ENCODE peak calls at places on chromosomes 7 and 10, in four cellular contexts. J, U, Q and L are unnamed samples.

GRCh38 chr7:155846156-155846555 is 33.9 kb upstream of the SHH start:
- DNase-seq in J (no peak), U (no peak), Q (no peak), L (no peak)

GRCh38 chr10:34978080-34978479 is 112.1 kb downstream of the CUL2 start:
- DNase-seq in J (no peak), U (no peak), Q (no peak), L (no peak)

GRCh38 chr7:14236834-14237233 is 247.4 kb upstream of the ETV1 start:
- DNase-seq in J (no peak), U (no peak), Q (no peak), L (no peak)

GRCh38 chr7:1664711-1665591 is 5.1 kb upstream of the ELFN1 start:
- DNase-seq in J (peak; percentile 66), U (peak; percentile 67), Q (peak; percentile 24), L (peak; percentile 32)

GRCh38 chr7:159078911-159079270 is 65.8 kb downstream of the VIPR2 start:
- DNase-seq in J (no peak), U (peak; percentile 27), Q (no peak), L (no peak)

GRCh38 chr7:159093351-159093971 is 51.2 kb downstream of the VIPR2 start:
- DNase-seq in J (no peak), U (no peak), Q (no peak), L (no peak)

GRCh38 chr10:114261116-114261515 is 22.1 kb downstream of the VWA2 start:
- DNase-seq in J (peak; percentile 70), U (no peak), Q (no peak), L (no peak)

GRCh38 chr7:132755538-132756481 is 179.5 kb upstream of the PLXNA4 start:
- DNase-seq in J (peak; percentile 48), U (no peak), Q (no peak), L (no peak)

GRCh38 chr10:17219024-17219423 is 9.0 kb upstream of the VIM start:
- DNase-seq in J (peak; percentile 30), U (no peak), Q (no peak), L (no peak)

GRCh38 chr10:105328441-105328840 is 687.4 kb downstream of the SORCS3 start:
- DNase-seq in J (no peak), U (no peak), Q (no peak), L (no peak)

GRCh38 chr7:123624527-123625183 is 23.0 kb downstream of the ASB15 start:
- DNase-seq in J (peak; percentile 23), U (peak; percentile 68), Q (peak; percentile 21), L (peak; percentile 39)

GRCh38 chr7:158017226-158018060 is 570.2 kb downstream of the PTPRN2 start:
- DNase-seq in J (no peak), U (no peak), Q (no peak), L (no peak)

GRCh38 chr10:99536400-99537254 is 3.9 kb downstream of the NKX2-3 start:
- DNase-seq in J (no peak), U (no peak), Q (no peak), L (no peak)

GRCh38 chr10:20909801-20910200 is 12.7 kb upstream of the NEBL start:
- DNase-seq in J (no peak), U (no peak), Q (no peak), L (no peak)

GRCh38 chr10:100148353-100149211 is 37.2 kb downstream of the ERLIN1 start:
- DNase-seq in J (no peak), U (no peak), Q (no peak), L (no peak)

GRCh38 chr10:76091821-76092394 is 660.5 kb downstream of the LRMDA start:
- DNase-seq in J (no peak), U (no peak), Q (no peak), L (no peak)

GRCh38 chr7:111535142-111535541 is 27.1 kb downstream of the IMMP2L start:
- DNase-seq in J (no peak), U (no peak), Q (no peak), L (no peak)

GRCh38 chr10:48634984-48635557 is 30.2 kb upstream of the ARHGAP22 start:
- DNase-seq in J (no peak), U (no peak), Q (no peak), L (no peak)

GRCh38 chr10:121437596-121437995 is 160.6 kb downstream of the FGFR2 start:
- DNase-seq in J (peak; percentile 41), U (no peak), Q (no peak), L (no peak)

GRCh38 chr10:121438320-121438719 is 159.9 kb downstream of the FGFR2 start:
- DNase-seq in J (no peak), U (no peak), Q (no peak), L (no peak)

GRCh38 chr10:121436630-121437311 is 161.5 kb downstream of the FGFR2 start:
- DNase-seq in J (no peak), U (no peak), Q (no peak), L (no peak)

GRCh38 chr10:121440461-121440860 is 157.8 kb downstream of the FGFR2 start:
- DNase-seq in J (no peak), U (no peak), Q (no peak), L (no peak)

DNA sequence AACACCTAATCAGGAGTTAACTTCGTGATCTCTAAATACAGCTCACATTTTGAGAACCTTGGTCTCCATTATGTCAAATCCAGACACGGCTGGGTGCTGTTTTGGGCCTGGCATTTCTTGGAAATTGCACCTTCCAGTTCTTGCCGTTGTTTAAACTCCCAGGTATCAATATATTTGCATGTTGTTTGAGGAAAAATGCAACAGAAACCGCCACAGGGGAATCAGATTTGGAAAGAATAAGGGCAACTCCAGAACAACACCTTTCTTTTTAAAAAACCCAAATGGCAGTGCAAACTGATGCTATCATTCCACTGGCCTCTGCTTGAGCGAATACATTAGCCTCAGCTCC is 162.0 kb downstream of the FGFR2 start:
- DNase-seq in J (no peak), U (no peak), Q (no peak), L (no peak)
- H3K27ac ChIP-seq in J (no peak overlapping the region), U (no peak overlapping the region), Q (no peak overlapping the region), L (no peak overlapping the region)

GRCh38 chr7:151088856-151089699 is 2.8 kb downstream of the AGAP3 start:
- DNase-seq in J (peak; percentile 95), U (no peak), Q (no peak), L (no peak)

GRCh38 chr7:151087247-151088018 is 1.2 kb downstream of the AGAP3 start:
- DNase-seq in J (peak; percentile 58), U (no peak), Q (peak; percentile 36), L (peak; percentile 34)

GRCh38 chr7:151086802-151087246 is 549 bp downstream of the AGAP3 start:
- DNase-seq in J (peak; percentile 49), U (no peak), Q (peak; percentile 19), L (peak; percentile 27)

GRCh38 chr7:151089893-151090730 is 3.8 kb downstream of the AGAP3 start:
- DNase-seq in J (no peak), U (no peak), Q (no peak), L (no peak)

GRCh38 chr7:151088019-151088855 is 2.0 kb downstream of the AGAP3 start:
- DNase-seq in J (peak; percentile 24), U (no peak), Q (no peak), L (no peak)
- H3K4me3 ChIP-seq in J (peak overlapping the region; percentile 96), U (peak overlapping the region; percentile 80), Q (peak overlapping the region; percentile 65), L (peak overlapping the region; percentile 88)

GRCh38 chr10:52447931-52448353 is 133.9 kb downstream of the DKK1 start:
- DNase-seq in J (no peak), U (no peak), Q (no peak), L (no peak)
- H3K4me1 ChIP-seq in J (no peaks in the 10 kb centered on the region), U (no peaks in the 10 kb centered on the region), Q (no peaks in the 10 kb centered on the region), L (no peaks in the 10 kb centered on the region)

GRCh38 chr10:126101744-126102143 is 205.4 kb downstream of the FANK1 start:
- DNase-seq in J (no peak), U (no peak), Q (no peak), L (no peak)
- H3K27ac ChIP-seq in J (no peak overlapping the region), U (no peak overlapping the region), Q (no peak overlapping the region), L (no peak overlapping the region)

GRCh38 chr7:7687800-7688199 is 30.6 kb downstream of the RPA3 start:
- DNase-seq in J (no peak), U (no peak), Q (no peak), L (no peak)
- H3K4me3 ChIP-seq in J (no peak overlapping the region), U (no peak overlapping the region), Q (no peak overlapping the region), L (no peak overlapping the region)

DNA sequence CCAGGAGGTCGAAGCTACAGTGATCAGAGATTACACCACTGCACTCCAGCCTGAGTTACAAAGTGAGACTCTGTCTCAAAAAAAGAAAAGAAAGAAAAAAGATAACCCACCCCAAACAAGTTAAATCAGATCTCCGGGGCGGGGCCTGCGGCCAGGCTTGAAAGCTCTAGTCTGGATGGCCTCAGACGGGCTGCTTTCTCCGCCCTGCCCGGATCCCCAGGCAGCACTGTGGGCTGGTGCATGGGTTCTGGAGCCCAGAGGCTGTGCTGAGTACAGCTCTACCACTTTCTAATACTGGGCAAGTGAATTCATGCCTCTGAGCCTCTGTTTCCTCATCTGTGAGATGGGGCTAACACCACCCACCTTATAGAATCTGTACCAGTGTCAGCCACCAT is 83.7 kb downstream of the ZMIZ1 start:
- DNase-seq in J (no peak), U (no peak), Q (no peak), L (no peak)
- H3K4me1 ChIP-seq in J (peaks cover 66% of the 10 kb centered on the region), U (peaks cover 36% of the 10 kb centered on the region), Q (peaks cover 32% of the 10 kb centered on the region), L (peaks cover 38% of the 10 kb centered on the region)